ENCODE peak calls at places on chromosomes 13 and 19, in ten cellular contexts. K, D, A, M, E, Q, B, G, C and U are unnamed samples.
A peak's percentile ranks its signal among the peaks of the same experiment; 100 is the strongest.

GRCh38 chr19:48670699-48671455 is 1.9 kb downstream of the NTN5 start:
- DNase-seq in B (no peak), Q (no peak), G (no peak), C (no peak), A (no peak), E (no peak), D (no peak), M (no peak), K (no peak), U (no peak)

GRCh38 chr19:28509079-28509895 is 703.7 kb downstream of the UQCRFS1 start:
- DNase-seq in Q (no peak), D (no peak), B (no peak), K (no peak), G (no peak), E (no peak), A (no peak), C (no peak), M (no peak), U (no peak)

GRCh38 chr13:80040977-80041310 is 300.0 kb downstream of the SPRY2 start:
- DNase-seq in D (no peak), B (no peak), A (no peak), Q (no peak), C (no peak), E (no peak), M (no peak), G (no peak), K (no peak), U (no peak)

GRCh38 chr13:93244918-93245280 is 18.3 kb downstream of the GPC6 start:
- DNase-seq in K (no peak), Q (no peak), A (no peak), C (peak; percentile 81), G (no peak), D (peak; percentile 38), M (peak; percentile 40), E (no peak), B (no peak), U (no peak)

GRCh38 chr13:98794498-98794897 is 42.0 kb upstream of the SLC15A1 start:
- DNase-seq in D (no peak), E (no peak), A (no peak), Q (no peak), C (no peak), G (no peak), M (no peak), B (no peak), K (no peak), U (no peak)

GRCh38 chr19:58456111-58456510 is 4.7 kb downstream of the ZNF324B start:
- DNase-seq in D (no peak), C (no peak), E (no peak), A (no peak), B (no peak), G (no peak), Q (no peak), K (no peak), M (no peak), U (no peak)

GRCh38 chr19:35257113-35257461 is 8.3 kb downstream of the LSR start:
- DNase-seq in G (no peak), D (no peak), M (no peak), C (no peak), A (no peak), K (no peak), Q (peak; percentile 35), E (no peak), B (no peak), U (no peak)

GRCh38 chr13:21671793-21672680 is 1.2 kb downstream of the FGF9 start:
- DNase-seq in K (no peak), B (no peak), G (no peak), E (no peak), M (no peak), A (no peak), Q (no peak), C (no peak), D (no peak), U (no peak)

GRCh38 chr19:58021541-58022282 is 12.1 kb upstream of the ZSCAN1 start:
- DNase-seq in D (peak; percentile 40), B (no peak), A (no peak), Q (peak; percentile 35), C (peak; percentile 38), M (peak; percentile 71), K (no peak), E (no peak), G (peak; percentile 60), U (peak; percentile 53)

GRCh38 chr13:42405665-42406390 is 133.9 kb downstream of the AKAP11 start:
- DNase-seq in A (no peak), E (no peak), B (no peak), M (peak; percentile 76), C (peak; percentile 6), K (no peak), Q (no peak), D (peak; percentile 8), G (no peak), U (peak; percentile 25)